ENCODE peak calls at places on chromosomes 11 and 22, in four cellular contexts. One of them, this sample, is unnamed.

GRCh38 chr11:48900131-48900800 is 83.4 kb downstream of the TRIM51G start:
- DNase-seq in mucosa of descending colon: peak; percentile 44
- DNase-seq in GM19239: no peak
- DNase-seq in stimulated activated CD4-positive, alpha-beta T cell treated with anti-CD3 and anti-CD28 coated beads, Interleukin-1b, Interleukin-23, amount 100 ng/mL, for 1 hour: no peak
- DNase-seq in this sample: no peak

GRCh38 chr11:14218728-14219127 is 140.3 kb downstream of the RRAS2 start:
- DNase-seq in mucosa of descending colon: no peak
- DNase-seq in GM19239: no peak
- DNase-seq in stimulated activated CD4-positive, alpha-beta T cell treated with anti-CD3 and anti-CD28 coated beads, Interleukin-1b, Interleukin-23, amount 100 ng/mL, for 1 hour: no peak
- DNase-seq in this sample: no peak

GRCh38 chr22:44543781-44544181 is 45.7 kb upstream of the RTL6 start:
- DNase-seq in mucosa of descending colon: no peak
- DNase-seq in stimulated activated CD4-positive, alpha-beta T cell treated with anti-CD3 and anti-CD28 coated beads, Interleukin-1b, Interleukin-23, amount 100 ng/mL, for 1 hour: no peak
- DNase-seq in GM19239: no peak
- DNase-seq in this sample: no peak

GRCh38 chr11:68848429-68848828 is 6.7 kb upstream of the CPT1A start:
- DNase-seq in mucosa of descending colon: no peak
- DNase-seq in GM19239: no peak
- DNase-seq in stimulated activated CD4-positive, alpha-beta T cell treated with anti-CD3 and anti-CD28 coated beads, Interleukin-1b, Interleukin-23, amount 100 ng/mL, for 1 hour: no peak
- DNase-seq in this sample: no peak

GRCh38 chr11:92107331-92107730 is 117.3 kb upstream of the FAT3 start:
- DNase-seq in GM19239: no peak
- DNase-seq in mucosa of descending colon: no peak
- DNase-seq in stimulated activated CD4-positive, alpha-beta T cell treated with anti-CD3 and anti-CD28 coated beads, Interleukin-1b, Interleukin-23, amount 100 ng/mL, for 1 hour: no peak
- DNase-seq in this sample: no peak

GRCh38 chr11:118892515-118892914 is 8.8 kb downstream of the CXCR5 start:
- DNase-seq in GM19239: no peak
- DNase-seq in mucosa of descending colon: peak; percentile 78
- DNase-seq in stimulated activated CD4-positive, alpha-beta T cell treated with anti-CD3 and anti-CD28 coated beads, Interleukin-1b, Interleukin-23, amount 100 ng/mL, for 1 hour: no peak
- DNase-seq in this sample: no peak

GRCh38 chr22:35664955-35665577 is 16.8 kb downstream of the APOL6 start:
- DNase-seq in GM19239: no peak
- DNase-seq in mucosa of descending colon: no peak
- DNase-seq in stimulated activated CD4-positive, alpha-beta T cell treated with anti-CD3 and anti-CD28 coated beads, Interleukin-1b, Interleukin-23, amount 100 ng/mL, for 1 hour: no peak
- DNase-seq in this sample: no peak

GRCh38 chr11:114059278-114059983 is at the start of gene ZBTB16:
- DNase-seq in mucosa of descending colon: peak; percentile 91
- DNase-seq in GM19239: no peak
- DNase-seq in stimulated activated CD4-positive, alpha-beta T cell treated with anti-CD3 and anti-CD28 coated beads, Interleukin-1b, Interleukin-23, amount 100 ng/mL, for 1 hour: no peak
- DNase-seq in this sample: peak; percentile 79

GRCh38 chr11:130773436-130773835 is 142.8 kb downstream of the SNX19 start:
- DNase-seq in stimulated activated CD4-positive, alpha-beta T cell treated with anti-CD3 and anti-CD28 coated beads, Interleukin-1b, Interleukin-23, amount 100 ng/mL, for 1 hour: no peak
- DNase-seq in GM19239: no peak
- DNase-seq in mucosa of descending colon: no peak
- DNase-seq in this sample: no peak

GRCh38 chr22:26399288-26399687 is 29.8 kb upstream of the ASPHD2 start:
- DNase-seq in stimulated activated CD4-positive, alpha-beta T cell treated with anti-CD3 and anti-CD28 coated beads, Interleukin-1b, Interleukin-23, amount 100 ng/mL, for 1 hour: no peak
- DNase-seq in mucosa of descending colon: no peak
- DNase-seq in GM19239: no peak
- DNase-seq in this sample: no peak

GRCh38 chr11:86128914-86129313 is 60.0 kb upstream of the PICALM start:
- DNase-seq in mucosa of descending colon: no peak
- DNase-seq in stimulated activated CD4-positive, alpha-beta T cell treated with anti-CD3 and anti-CD28 coated beads, Interleukin-1b, Interleukin-23, amount 100 ng/mL, for 1 hour: no peak
- DNase-seq in GM19239: no peak
- DNase-seq in this sample: no peak

GRCh38 chr11:122187373-122188165 is 71.6 kb upstream of the BLID start:
- DNase-seq in GM19239: no peak
- DNase-seq in mucosa of descending colon: no peak
- DNase-seq in stimulated activated CD4-positive, alpha-beta T cell treated with anti-CD3 and anti-CD28 coated beads, Interleukin-1b, Interleukin-23, amount 100 ng/mL, for 1 hour: no peak
- DNase-seq in this sample: no peak

GRCh38 chr11:122632178-122632824 is 23.2 kb upstream of the UBASH3B start:
- DNase-seq in GM19239: no peak
- DNase-seq in mucosa of descending colon: no peak
- DNase-seq in stimulated activated CD4-positive, alpha-beta T cell treated with anti-CD3 and anti-CD28 coated beads, Interleukin-1b, Interleukin-23, amount 100 ng/mL, for 1 hour: no peak
- DNase-seq in this sample: no peak

GRCh38 chr11:35364101-35364780 is 55.1 kb downstream of the SLC1A2 start:
- DNase-seq in GM19239: no peak
- DNase-seq in mucosa of descending colon: no peak
- DNase-seq in stimulated activated CD4-positive, alpha-beta T cell treated with anti-CD3 and anti-CD28 coated beads, Interleukin-1b, Interleukin-23, amount 100 ng/mL, for 1 hour: no peak
- DNase-seq in this sample: peak; percentile 90

GRCh38 chr11:78039919-78040671 is 17.0 kb upstream of the KCTD14 start:
- DNase-seq in mucosa of descending colon: peak; percentile 84
- DNase-seq in GM19239: peak; percentile 63
- DNase-seq in stimulated activated CD4-positive, alpha-beta T cell treated with anti-CD3 and anti-CD28 coated beads, Interleukin-1b, Interleukin-23, amount 100 ng/mL, for 1 hour: no peak
- DNase-seq in this sample: peak; percentile 96

GRCh38 chr11:96228472-96228871 is 114.5 kb downstream of the MAML2 start:
- DNase-seq in stimulated activated CD4-positive, alpha-beta T cell treated with anti-CD3 and anti-CD28 coated beads, Interleukin-1b, Interleukin-23, amount 100 ng/mL, for 1 hour: no peak
- DNase-seq in mucosa of descending colon: peak; percentile 47
- DNase-seq in GM19239: no peak
- DNase-seq in this sample: peak; percentile 93

GRCh38 chr11:118437736-118438125 is 1.4 kb downstream of the KMT2A start:
- DNase-seq in stimulated activated CD4-positive, alpha-beta T cell treated with anti-CD3 and anti-CD28 coated beads, Interleukin-1b, Interleukin-23, amount 100 ng/mL, for 1 hour: no peak
- DNase-seq in GM19239: no peak
- DNase-seq in mucosa of descending colon: peak; percentile 70
- DNase-seq in this sample: no peak

GRCh38 chr22:19483481-19484244 is 3.9 kb downstream of the CDC45 start:
- DNase-seq in mucosa of descending colon: no peak
- DNase-seq in stimulated activated CD4-positive, alpha-beta T cell treated with anti-CD3 and anti-CD28 coated beads, Interleukin-1b, Interleukin-23, amount 100 ng/mL, for 1 hour: no peak
- DNase-seq in GM19239: no peak
- DNase-seq in this sample: peak; percentile 86

GRCh38 chr11:30603357-30603756 is 17.2 kb upstream of the MPPED2 start:
- DNase-seq in GM19239: no peak
- DNase-seq in mucosa of descending colon: no peak
- DNase-seq in stimulated activated CD4-positive, alpha-beta T cell treated with anti-CD3 and anti-CD28 coated beads, Interleukin-1b, Interleukin-23, amount 100 ng/mL, for 1 hour: no peak
- DNase-seq in this sample: no peak

GRCh38 chr11:116366451-116366850 is 406.3 kb downstream of the BUD13 start:
- DNase-seq in stimulated activated CD4-positive, alpha-beta T cell treated with anti-CD3 and anti-CD28 coated beads, Interleukin-1b, Interleukin-23, amount 100 ng/mL, for 1 hour: no peak
- DNase-seq in GM19239: no peak
- DNase-seq in mucosa of descending colon: no peak
- DNase-seq in this sample: no peak

GRCh38 chr22:40499187-40499753 is 128.9 kb downstream of the SGSM3 start:
- DNase-seq in mucosa of descending colon: no peak
- DNase-seq in GM19239: peak; percentile 37
- DNase-seq in stimulated activated CD4-positive, alpha-beta T cell treated with anti-CD3 and anti-CD28 coated beads, Interleukin-1b, Interleukin-23, amount 100 ng/mL, for 1 hour: no peak
- DNase-seq in this sample: peak; percentile 95

GRCh38 chr11:118897721-118898310 is 14.1 kb downstream of the CXCR5 start:
- DNase-seq in stimulated activated CD4-positive, alpha-beta T cell treated with anti-CD3 and anti-CD28 coated beads, Interleukin-1b, Interleukin-23, amount 100 ng/mL, for 1 hour: no peak
- DNase-seq in GM19239: no peak
- DNase-seq in mucosa of descending colon: no peak
- DNase-seq in this sample: no peak

GRCh38 chr11:75919525-75919924 is 104.5 kb downstream of the UVRAG start:
- DNase-seq in mucosa of descending colon: no peak
- DNase-seq in GM19239: no peak
- DNase-seq in stimulated activated CD4-positive, alpha-beta T cell treated with anti-CD3 and anti-CD28 coated beads, Interleukin-1b, Interleukin-23, amount 100 ng/mL, for 1 hour: no peak
- DNase-seq in this sample: peak; percentile 41

GRCh38 chr11:10906521-10906920 is 48.7 kb upstream of the ZBED5 start:
- DNase-seq in mucosa of descending colon: no peak
- DNase-seq in stimulated activated CD4-positive, alpha-beta T cell treated with anti-CD3 and anti-CD28 coated beads, Interleukin-1b, Interleukin-23, amount 100 ng/mL, for 1 hour: no peak
- DNase-seq in GM19239: no peak
- DNase-seq in this sample: peak; percentile 60

GRCh38 chr11:9148035-9148434 is 56.6 kb upstream of the SCUBE2 start:
- DNase-seq in GM19239: no peak
- DNase-seq in stimulated activated CD4-positive, alpha-beta T cell treated with anti-CD3 and anti-CD28 coated beads, Interleukin-1b, Interleukin-23, amount 100 ng/mL, for 1 hour: no peak
- DNase-seq in mucosa of descending colon: no peak
- DNase-seq in this sample: no peak

GRCh38 chr11:1437500-1437899 is 47.8 kb downstream of the BRSK2 start:
- DNase-seq in GM19239: no peak
- DNase-seq in mucosa of descending colon: no peak
- DNase-seq in stimulated activated CD4-positive, alpha-beta T cell treated with anti-CD3 and anti-CD28 coated beads, Interleukin-1b, Interleukin-23, amount 100 ng/mL, for 1 hour: no peak
- DNase-seq in this sample: peak; percentile 46

GRCh38 chr22:24706050-24706449 is 68.5 kb downstream of the PIWIL3 start:
- DNase-seq in stimulated activated CD4-positive, alpha-beta T cell treated with anti-CD3 and anti-CD28 coated beads, Interleukin-1b, Interleukin-23, amount 100 ng/mL, for 1 hour: no peak
- DNase-seq in mucosa of descending colon: no peak
- DNase-seq in GM19239: no peak
- DNase-seq in this sample: no peak

GRCh38 chr22:29158546-29158945 is 47.1 kb upstream of the EMID1 start:
- DNase-seq in GM19239: no peak
- DNase-seq in mucosa of descending colon: no peak
- DNase-seq in stimulated activated CD4-positive, alpha-beta T cell treated with anti-CD3 and anti-CD28 coated beads, Interleukin-1b, Interleukin-23, amount 100 ng/mL, for 1 hour: no peak
- DNase-seq in this sample: no peak

GRCh38 chr11:115919341-115920086 is 415.3 kb upstream of the CADM1 start:
- DNase-seq in GM19239: no peak
- DNase-seq in stimulated activated CD4-positive, alpha-beta T cell treated with anti-CD3 and anti-CD28 coated beads, Interleukin-1b, Interleukin-23, amount 100 ng/mL, for 1 hour: no peak
- DNase-seq in mucosa of descending colon: no peak
- DNase-seq in this sample: no peak

GRCh38 chr11:18527512-18527911 is 770 bp upstream of the TSG101 start:
- DNase-seq in stimulated activated CD4-positive, alpha-beta T cell treated with anti-CD3 and anti-CD28 coated beads, Interleukin-1b, Interleukin-23, amount 100 ng/mL, for 1 hour: no peak
- DNase-seq in GM19239: no peak
- DNase-seq in mucosa of descending colon: no peak
- DNase-seq in this sample: peak; percentile 60

GRCh38 chr11:61911124-61911700 is 6.2 kb downstream of the RAB3IL1 start:
- DNase-seq in GM19239: no peak
- DNase-seq in stimulated activated CD4-positive, alpha-beta T cell treated with anti-CD3 and anti-CD28 coated beads, Interleukin-1b, Interleukin-23, amount 100 ng/mL, for 1 hour: no peak
- DNase-seq in mucosa of descending colon: no peak
- DNase-seq in this sample: no peak

GRCh38 chr11:73187854-73188253 is 30.2 kb upstream of the P2RY2 start:
- DNase-seq in mucosa of descending colon: no peak
- DNase-seq in GM19239: no peak
- DNase-seq in stimulated activated CD4-positive, alpha-beta T cell treated with anti-CD3 and anti-CD28 coated beads, Interleukin-1b, Interleukin-23, amount 100 ng/mL, for 1 hour: no peak
- DNase-seq in this sample: no peak

This sample was measured in foreskin fibroblast.